ENCODE peak calls at places on chromosomes 16 and 17, in five cellular contexts. S is mucosa of descending colon, U is body of pancreas, C is PC-9, F is AG04450. D is an unnamed sample.

GRCh38 chr17:82494236-82495055 is 25.1 kb upstream of the FOXK2 start:
- DNase-seq in S (peak; percentile 89), C (peak; percentile 90), U (peak; percentile 90), F (peak; percentile 91), D (peak; percentile 92)

GRCh38 chr17:78896834-78897638 is 6.0 kb downstream of the CEP295NL start:
- DNase-seq in C (no peak), U (no peak), S (no peak), F (no peak), D (no peak)

GRCh38 chr17:45996282-45996937 is 2.6 kb upstream of the STH start:
- DNase-seq in C (no peak), S (no peak), F (no peak), U (no peak), D (no peak)

GRCh38 chr17:56478836-56479447 is 114.6 kb upstream of the NOG start:
- DNase-seq in U (no peak), F (no peak), C (no peak), S (peak; percentile 10), D (peak; percentile 10)

GRCh38 chr17:29590979-29591736 is 1.7 kb upstream of the GIT1 start:
- DNase-seq in C (no peak), F (no peak), U (peak; percentile 51), S (peak; percentile 41), D (no peak)

GRCh38 chr17:82031303-82031884 is at the start of gene RAC3:
- DNase-seq in F (no peak), C (peak; percentile 39), U (no peak), S (no peak), D (no peak)

GRCh38 chr16:72983728-72984350 is 64.1 kb downstream of the ZFHX3 start:
- DNase-seq in F (no peak), C (no peak), S (no peak), U (no peak), D (peak; percentile 94)

GRCh38 chr17:60311936-60312335 is 80.0 kb downstream of the USP32 start:
- DNase-seq in C (no peak), S (no peak), U (no peak), F (no peak), D (no peak)

GRCh38 chr17:28334176-28334575 is 1.1 kb downstream of the IFT20 start:
- DNase-seq in S (no peak), F (no peak), U (no peak), C (no peak), D (no peak)

GRCh38 chr17:185445-186138 is 4.1 kb upstream of the DOC2B start:
- DNase-seq in C (no peak), S (no peak), F (no peak), U (no peak), D (no peak)

GRCh38 chr16:75262104-75262799 is 10.8 kb upstream of the BCAR1 start:
- DNase-seq in U (peak; percentile 61), F (no peak), S (peak; percentile 77), C (no peak), D (no peak)

GRCh38 chr16:74899786-74900185 is 85.1 kb downstream of the WDR59 start:
- DNase-seq in U (no peak), C (no peak), S (no peak), F (no peak), D (no peak)

GRCh38 chr17:14308965-14309879 is 8.3 kb downstream of the HS3ST3B1 start:
- DNase-seq in U (peak; percentile 88), C (no peak), F (peak; percentile 78), S (peak; percentile 89), D (no peak)

GRCh38 chr17:3669548-3669947 is 936 bp downstream of the EMC6 start:
- DNase-seq in F (no peak), U (no peak), S (no peak), C (no peak), D (no peak)

GRCh38 chr17:50319630-50320029 is 26.3 kb upstream of the XYLT2 start:
- DNase-seq in S (no peak), C (no peak), F (no peak), U (no peak), D (no peak)

GRCh38 chr17:11925271-11926021 is 71.8 kb downstream of the ZNF18 start:
- DNase-seq in S (no peak), U (no peak), F (no peak), C (no peak), D (no peak)

GRCh38 chr17:11917415-11917814 is 79.9 kb downstream of the ZNF18 start:
- DNase-seq in U (no peak), C (no peak), S (no peak), F (no peak), D (no peak)

GRCh38 chr17:11921296-11921695 is 76.0 kb downstream of the ZNF18 start:
- DNase-seq in S (no peak), U (no peak), C (no peak), F (no peak), D (no peak)

GRCh38 chr17:11928436-11928835 is 68.8 kb downstream of the ZNF18 start:
- DNase-seq in S (no peak), F (no peak), U (no peak), C (no peak), D (peak; percentile 6)

DNA sequence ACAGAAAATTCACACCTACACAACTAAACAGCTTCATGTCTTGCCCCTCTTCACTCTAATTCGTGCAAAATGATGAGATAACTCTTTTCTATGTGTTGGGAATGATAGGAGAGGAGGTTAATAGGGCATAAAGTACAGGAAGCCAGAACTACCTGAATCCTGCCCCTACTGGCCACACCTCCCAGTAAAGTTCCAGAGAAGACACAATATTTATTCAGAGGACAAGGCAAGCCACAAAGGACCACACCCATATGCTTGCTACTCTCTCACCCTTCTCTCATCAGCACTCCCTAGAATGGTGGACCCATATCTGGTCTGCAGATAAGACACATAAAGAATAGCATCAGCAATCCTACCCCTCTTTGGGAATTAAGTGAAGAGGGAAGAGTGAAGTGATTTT is 74.6 kb downstream of the ZNF18 start:
- DNase-seq in U (no peak), F (no peak), S (no peak), C (no peak), D (no peak)
- TF ChIP-seq CTCF in U (no peak), F (no peak), S (no peak), C (no peak), D (peak; percentile 4)

DNA sequence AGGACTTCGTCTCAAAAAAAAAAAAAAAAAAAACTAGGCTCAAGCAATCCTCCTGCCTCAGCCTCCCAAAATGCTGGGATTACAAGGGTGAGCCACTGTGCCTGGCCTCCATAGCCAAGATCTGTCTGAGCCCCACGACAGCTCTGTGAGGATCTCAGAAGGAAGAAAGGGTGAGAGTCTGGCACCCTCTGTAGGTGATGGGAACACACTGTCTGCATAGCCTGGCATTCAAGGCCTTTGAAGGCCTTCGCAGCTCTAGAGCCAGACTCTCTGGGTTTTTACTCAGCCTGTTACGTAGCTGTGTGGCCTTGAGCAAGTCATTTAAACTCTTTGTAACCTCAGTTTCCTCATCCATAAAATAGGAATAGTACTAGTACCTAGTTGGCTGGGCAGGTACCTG is 6.3 kb upstream of the XPO6 start:
- DNase-seq in F (peak; percentile 18), C (peak; percentile 12), U (no peak), S (peak; percentile 51), D (no peak)
- TF ChIP-seq CTCF in F (peak; percentile 68), C (peak; percentile 56), U (no peak), S (no peak), D (peak; percentile 57)

GRCh38 chr17:44221072-44221861 is 1.8 kb upstream of the UBTF start:
- DNase-seq in C (peak; percentile 67), F (no peak), U (peak; percentile 82), S (peak; percentile 81), D (no peak)

GRCh38 chr17:44219126-44219635 is 294 bp downstream of the UBTF start:
- DNase-seq in C (peak; percentile 48), U (peak; percentile 69), S (peak; percentile 64), F (no peak), D (no peak)

GRCh38 chr17:44218344-44219125 is 940 bp downstream of the UBTF start:
- DNase-seq in U (peak; percentile 89), C (peak; percentile 87), F (peak; percentile 75), S (peak; percentile 88), D (no peak)

GRCh38 chr17:44220211-44221071 is 966 bp upstream of the UBTF start:
- DNase-seq in U (peak; percentile 61), S (peak; percentile 53), F (no peak), C (peak; percentile 26), D (no peak)

GRCh38 chr17:44219636-44220210 is at the start of gene UBTF:
- DNase-seq in S (peak; percentile 57), U (peak; percentile 73), C (peak; percentile 53), F (no peak), D (no peak)
- TF ChIP-seq CTCF in S (no peak), U (no peak), C (no peak), F (no peak), D (peak; percentile 5)

GRCh38 chr17:37255434-37255833 is 120.4 kb upstream of the C17orf78 start:
- DNase-seq in F (no peak), U (no peak), C (no peak), S (no peak), D (no peak)
- TF ChIP-seq CTCF in F (no peak), U (no peak), C (no peak), S (no peak), D (no peak)

GRCh38 chr16:79770244-79771064 is 169.9 kb upstream of the MAF start:
- DNase-seq in U (peak; percentile 92), S (peak; percentile 88), C (peak; percentile 37), F (peak; percentile 37), D (peak; percentile 76)

GRCh38 chr16:79764415-79765149 is 164.0 kb upstream of the MAF start:
- DNase-seq in C (no peak), U (no peak), F (no peak), S (no peak), D (no peak)

GRCh38 chr16:79768594-79768993 is 168.1 kb upstream of the MAF start:
- DNase-seq in C (no peak), S (peak; percentile 49), U (no peak), F (no peak), D (no peak)

GRCh38 chr16:79769320-79770243 is 169.0 kb upstream of the MAF start:
- DNase-seq in F (no peak), S (peak; percentile 24), C (no peak), U (no peak), D (no peak)

DNA sequence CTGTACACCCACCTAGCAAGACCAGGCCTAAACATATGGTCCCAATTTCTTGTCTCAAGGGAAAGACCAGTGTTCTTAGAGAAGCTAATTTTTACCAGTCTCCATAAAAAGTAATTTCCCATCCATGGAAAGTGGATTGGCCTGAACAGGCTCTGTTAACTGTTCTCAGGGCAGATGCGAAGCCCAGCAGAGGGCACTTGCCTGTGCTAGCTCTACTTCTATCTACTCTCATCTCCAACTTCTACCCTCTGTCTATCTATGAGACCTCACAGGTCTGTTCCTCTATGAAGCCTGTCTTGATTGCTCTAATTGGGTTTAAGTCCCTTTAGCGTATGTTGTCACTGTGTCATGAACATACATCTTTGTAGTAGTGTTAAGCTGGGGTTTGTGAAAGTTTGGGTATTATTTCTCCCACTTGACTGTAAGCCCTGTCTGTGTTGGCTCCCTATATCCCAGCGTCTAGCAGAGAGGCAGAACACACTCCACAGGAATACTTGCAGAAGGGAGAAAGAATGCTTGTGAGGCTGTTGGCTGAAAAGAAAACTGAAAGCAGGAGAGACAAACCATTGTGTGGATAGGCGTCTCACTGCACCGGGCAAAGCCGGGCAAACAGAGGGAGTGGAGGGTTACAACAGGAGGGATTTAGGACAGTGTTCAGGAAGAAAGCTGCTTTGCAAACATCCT is 167.2 kb upstream of the MAF start:
- DNase-seq in U (peak; percentile 11), F (no peak), C (no peak), S (peak; percentile 64), D (no peak)
- TF ChIP-seq CTCF in U (no peak), F (peak; percentile 34), C (no peak), S (no peak), D (peak; percentile 58)

D was measured in LNCaP clone FGC.